ENCODE peak calls at places on chromosomes 6 and 20, in five cellular contexts. One of them, this sample, is unnamed.
A peak's percentile ranks its signal among the peaks of the same experiment; 100 is the strongest.

GRCh38 chr6:35359744-35360348 is 17.5 kb downstream of the PPARD start:
- DNase-seq in HCT116: no peak
- DNase-seq in K562: no peak
- DNase-seq in HepG2: no peak
- DNase-seq in GM12878: no peak
- DNase-seq in this sample: peak; percentile 90

GRCh38 chr6:6218246-6219085 is 102.0 kb downstream of the F13A1 start:
- DNase-seq in HCT116: no peak
- DNase-seq in K562: peak; percentile 22
- DNase-seq in HepG2: no peak
- DNase-seq in GM12878: no peak
- DNase-seq in this sample: no peak

GRCh38 chr6:9140181-9140580 is 704.8 kb upstream of the SLC35B3 start:
- DNase-seq in HCT116: no peak
- DNase-seq in K562: no peak
- DNase-seq in HepG2: no peak
- DNase-seq in GM12878: no peak
- DNase-seq in this sample: no peak

GRCh38 chr6:25953733-25954132 is 8.9 kb upstream of the TRIM38 start:
- DNase-seq in HCT116: no peak
- DNase-seq in K562: no peak
- DNase-seq in HepG2: no peak
- DNase-seq in GM12878: no peak
- DNase-seq in this sample: no peak

GRCh38 chr6:156883497-156884252 is 106.5 kb downstream of the ARID1B start:
- DNase-seq in HCT116: no peak
- DNase-seq in K562: no peak
- DNase-seq in HepG2: no peak
- DNase-seq in GM12878: no peak
- DNase-seq in this sample: peak; percentile 22

GRCh38 chr6:27472182-27472616 is 706 bp downstream of the ZNF184 start:
- DNase-seq in HCT116: peak; percentile 59
- DNase-seq in K562: peak; percentile 61
- DNase-seq in HepG2: peak; percentile 62
- DNase-seq in GM12878: peak; percentile 62
- DNase-seq in this sample: peak; percentile 90

GRCh38 chr6:24655229-24655628 is 9.2 kb upstream of the KIAA0319 start:
- DNase-seq in HCT116: no peak
- DNase-seq in K562: no peak
- DNase-seq in HepG2: no peak
- DNase-seq in GM12878: no peak
- DNase-seq in this sample: no peak

GRCh38 chr6:82370788-82371187 is 7.2 kb downstream of the TPBG start:
- DNase-seq in HCT116: no peak
- DNase-seq in K562: no peak
- DNase-seq in HepG2: no peak
- DNase-seq in GM12878: no peak
- DNase-seq in this sample: no peak

GRCh38 chr6:85516168-85516567 is 66.3 kb downstream of the NT5E start:
- DNase-seq in HCT116: no peak
- DNase-seq in K562: no peak
- DNase-seq in HepG2: peak; percentile 44
- DNase-seq in GM12878: no peak
- DNase-seq in this sample: no peak

GRCh38 chr6:46050845-46051405 is 35.3 kb upstream of the CLIC5 start:
- DNase-seq in HCT116: no peak
- DNase-seq in K562: no peak
- DNase-seq in HepG2: no peak
- DNase-seq in GM12878: no peak
- DNase-seq in this sample: no peak

GRCh38 chr6:103707596-103708325 is 1152.0 kb downstream of the HACE1 start:
- DNase-seq in HCT116: no peak
- DNase-seq in K562: no peak
- DNase-seq in HepG2: no peak
- DNase-seq in GM12878: no peak
- DNase-seq in this sample: no peak

GRCh38 chr6:136520520-136520919 is 29.7 kb downstream of the MAP7 start:
- DNase-seq in HCT116: no peak
- DNase-seq in K562: no peak
- DNase-seq in HepG2: no peak
- DNase-seq in GM12878: no peak
- DNase-seq in this sample: no peak

GRCh38 chr6:112620832-112621569 is 273.9 kb downstream of the RFPL4B start:
- DNase-seq in HCT116: no peak
- DNase-seq in K562: peak; percentile 15
- DNase-seq in HepG2: no peak
- DNase-seq in GM12878: no peak
- DNase-seq in this sample: no peak

GRCh38 chr6:108874470-108875160 is 26.4 kb downstream of the ARMC2 start:
- DNase-seq in HCT116: no peak
- DNase-seq in K562: no peak
- DNase-seq in HepG2: no peak
- DNase-seq in GM12878: peak; percentile 51
- DNase-seq in this sample: no peak

GRCh38 chr6:111813247-111814162 is 59.7 kb downstream of the FYN start:
- DNase-seq in HCT116: no peak
- DNase-seq in K562: no peak
- DNase-seq in HepG2: no peak
- DNase-seq in GM12878: no peak
- DNase-seq in this sample: no peak

GRCh38 chr6:86942761-86943526 is 5.6 kb downstream of the HTR1E start:
- DNase-seq in HCT116: no peak
- DNase-seq in K562: no peak
- DNase-seq in HepG2: no peak
- DNase-seq in GM12878: no peak
- DNase-seq in this sample: no peak

GRCh38 chr6:42028234-42029061 is 21.9 kb upstream of the TAF8 start:
- DNase-seq in HCT116: no peak
- DNase-seq in K562: peak; percentile 95
- DNase-seq in HepG2: no peak
- DNase-seq in GM12878: no peak
- DNase-seq in this sample: no peak

GRCh38 chr6:37806213-37806612 is 13.3 kb upstream of the ZFAND3 start:
- DNase-seq in HCT116: no peak
- DNase-seq in K562: no peak
- DNase-seq in HepG2: no peak
- DNase-seq in GM12878: no peak
- DNase-seq in this sample: no peak

GRCh38 chr6:76439811-76440210 is 367.3 kb upstream of the IMPG1 start:
- DNase-seq in HCT116: no peak
- DNase-seq in K562: no peak
- DNase-seq in HepG2: no peak
- DNase-seq in GM12878: no peak
- DNase-seq in this sample: no peak

GRCh38 chr20:41499064-41499463 is 119.1 kb downstream of the CHD6 start:
- DNase-seq in HCT116: no peak
- DNase-seq in K562: no peak
- DNase-seq in HepG2: no peak
- DNase-seq in GM12878: no peak
- DNase-seq in this sample: no peak

GRCh38 chr20:41499961-41500725 is 118.0 kb downstream of the CHD6 start:
- DNase-seq in HCT116: no peak
- DNase-seq in K562: no peak
- DNase-seq in HepG2: no peak
- DNase-seq in GM12878: no peak
- DNase-seq in this sample: no peak

GRCh38 chr20:41494451-41494850 is 123.7 kb downstream of the CHD6 start:
- DNase-seq in HCT116: no peak
- DNase-seq in K562: no peak
- DNase-seq in HepG2: no peak
- DNase-seq in GM12878: no peak
- DNase-seq in this sample: no peak

GRCh38 chr20:41501376-41501775 is 116.8 kb downstream of the CHD6 start:
- DNase-seq in HCT116: no peak
- DNase-seq in K562: no peak
- DNase-seq in HepG2: no peak
- DNase-seq in GM12878: no peak
- DNase-seq in this sample: no peak

DNA sequence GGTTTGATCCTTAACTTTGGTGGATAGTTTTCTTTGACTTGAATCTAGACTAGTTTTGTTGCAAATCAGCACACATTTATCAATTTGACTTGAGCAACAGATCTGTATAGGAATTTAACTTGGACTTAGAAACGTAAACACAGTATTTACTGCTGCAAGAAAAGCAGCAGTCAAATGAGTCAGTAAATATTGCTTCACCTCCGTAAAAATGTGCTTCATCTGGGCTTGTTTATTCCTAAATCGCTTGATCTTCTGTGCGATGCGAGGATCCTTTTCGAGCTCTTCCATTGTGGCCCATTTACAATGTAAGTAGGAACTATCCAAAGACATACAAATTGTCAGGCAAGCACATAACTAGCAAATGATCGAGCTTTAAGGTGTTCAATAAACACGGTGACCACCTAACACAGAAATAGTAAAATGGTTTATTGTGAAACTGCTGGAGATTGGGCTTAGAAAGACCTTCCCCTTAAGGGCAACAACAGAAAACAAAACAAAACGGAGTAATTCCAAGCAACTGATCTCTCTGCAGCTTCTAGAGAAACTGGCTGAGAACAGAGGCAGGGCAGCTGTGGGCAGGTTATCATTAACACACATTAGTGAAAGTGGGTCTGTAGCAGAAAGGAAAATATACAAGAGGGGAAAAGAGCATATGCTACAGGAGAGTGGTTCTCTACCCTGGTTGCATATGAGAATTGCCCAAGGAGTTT is 120.8 kb downstream of the CHD6 start:
- DNase-seq in HCT116: no peak
- DNase-seq in K562: no peak
- DNase-seq in HepG2: peak; percentile 93
- DNase-seq in GM12878: no peak
- DNase-seq in this sample: no peak
- TF ChIP-seq JUND in HCT116: no peak
- TF ChIP-seq JUND in K562: no peak
- TF ChIP-seq JUND in HepG2: peak; percentile 68
- TF ChIP-seq JUND in GM12878: no peak
- TF ChIP-seq JUND in this sample: no peak

DNA sequence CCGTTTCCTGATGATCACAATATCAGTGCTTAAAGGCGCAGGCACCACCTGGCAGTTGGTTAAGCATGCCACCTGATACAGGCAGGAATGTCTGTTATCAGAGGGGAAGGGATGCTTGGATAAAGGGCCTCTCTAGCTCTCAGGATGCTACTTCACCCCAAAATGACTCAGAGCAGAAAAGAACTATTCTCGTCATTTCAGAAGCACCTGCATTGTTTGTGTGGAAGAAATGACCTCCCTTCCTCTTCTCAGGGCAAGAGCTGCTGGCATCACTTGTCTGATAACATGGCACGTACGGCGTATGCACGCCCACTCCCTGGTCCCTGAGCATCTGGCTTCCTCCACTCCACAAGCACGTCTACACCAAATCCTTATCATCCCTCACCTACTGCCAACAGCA is 47.3 kb downstream of the ATP9A start:
- DNase-seq in HCT116: no peak
- DNase-seq in K562: no peak
- DNase-seq in HepG2: no peak
- DNase-seq in GM12878: no peak
- DNase-seq in this sample: no peak
- TF ChIP-seq JUND in HCT116: no peak
- TF ChIP-seq JUND in K562: no peak
- TF ChIP-seq JUND in HepG2: no peak
- TF ChIP-seq JUND in GM12878: no peak
- TF ChIP-seq JUND in this sample: no peak

GRCh38 chr6:121847806-121848522 is 412.5 kb downstream of the GJA1 start:
- DNase-seq in HCT116: no peak
- DNase-seq in K562: no peak
- DNase-seq in HepG2: no peak
- DNase-seq in GM12878: no peak
- DNase-seq in this sample: no peak

GRCh38 chr6:121848523-121849255 is 413.2 kb downstream of the GJA1 start:
- DNase-seq in HCT116: no peak
- DNase-seq in K562: no peak
- DNase-seq in HepG2: no peak
- DNase-seq in GM12878: no peak
- DNase-seq in this sample: no peak

GRCh38 chr6:121851056-121851455 is 415.6 kb downstream of the GJA1 start:
- DNase-seq in HCT116: no peak
- DNase-seq in K562: no peak
- DNase-seq in HepG2: no peak
- DNase-seq in GM12878: no peak
- DNase-seq in this sample: no peak

GRCh38 chr6:121844898-121845297 is 409.5 kb downstream of the GJA1 start:
- DNase-seq in HCT116: no peak
- DNase-seq in K562: no peak
- DNase-seq in HepG2: no peak
- DNase-seq in GM12878: no peak
- DNase-seq in this sample: no peak

GRCh38 chr6:121849477-121849876 is 414.0 kb downstream of the GJA1 start:
- DNase-seq in HCT116: peak; percentile 53
- DNase-seq in K562: peak; percentile 40
- DNase-seq in HepG2: peak; percentile 67
- DNase-seq in GM12878: no peak
- DNase-seq in this sample: peak; percentile 57
- TF ChIP-seq JUND in HCT116: no peak
- TF ChIP-seq JUND in K562: no peak
- TF ChIP-seq JUND in HepG2: no peak
- TF ChIP-seq JUND in GM12878: no peak
- TF ChIP-seq JUND in this sample: no peak

GRCh38 chr6:22099923-22100322 is 196.9 kb downstream of the PRL start:
- DNase-seq in HCT116: no peak
- DNase-seq in K562: no peak
- DNase-seq in HepG2: no peak
- DNase-seq in GM12878: no peak
- DNase-seq in this sample: no peak
- TF ChIP-seq JUND in HCT116: no peak
- TF ChIP-seq JUND in K562: no peak
- TF ChIP-seq JUND in HepG2: no peak
- TF ChIP-seq JUND in GM12878: no peak
- TF ChIP-seq JUND in this sample: no peak

GRCh38 chr6:11258260-11259237 is 26.1 kb upstream of the NEDD9 start:
- DNase-seq in HCT116: no peak
- DNase-seq in K562: no peak
- DNase-seq in HepG2: no peak
- DNase-seq in GM12878: no peak
- DNase-seq in this sample: no peak
- TF ChIP-seq JUND in HCT116: no peak
- TF ChIP-seq JUND in K562: no peak
- TF ChIP-seq JUND in HepG2: no peak
- TF ChIP-seq JUND in GM12878: no peak
- TF ChIP-seq JUND in this sample: no peak

GRCh38 chr6:1597121-1597744 is 12.5 kb upstream of the FOXC1 start:
- DNase-seq in HCT116: no peak
- DNase-seq in K562: no peak
- DNase-seq in HepG2: no peak
- DNase-seq in GM12878: no peak
- DNase-seq in this sample: no peak
- TF ChIP-seq JUND in HCT116: no peak
- TF ChIP-seq JUND in K562: no peak
- TF ChIP-seq JUND in HepG2: no peak
- TF ChIP-seq JUND in GM12878: no peak
- TF ChIP-seq JUND in this sample: no peak

GRCh38 chr20:59604770-59605665 is 678 bp downstream of the PHACTR3 start:
- DNase-seq in HCT116: no peak
- DNase-seq in K562: no peak
- DNase-seq in HepG2: no peak
- DNase-seq in GM12878: no peak
- DNase-seq in this sample: no peak
- TF ChIP-seq JUND in HCT116: no peak
- TF ChIP-seq JUND in K562: no peak
- TF ChIP-seq JUND in HepG2: no peak
- TF ChIP-seq JUND in GM12878: no peak
- TF ChIP-seq JUND in this sample: no peak

This sample was measured in T47D.